ENCODE peak calls at places on chromosomes 13 and 19, in six cellular contexts. One of them, this sample, is unnamed.

GRCh38 chr19:51783373-51783772 is 11.6 kb upstream of the FPR3 start:
- DNase-seq in psoas muscle: no peak
- DNase-seq in NCI-H1694 treated with DMSO at 0.1 percent for 48 hours: peak
- DNase-seq in omental fat pad: no peak
- DNase-seq in stimulated activated CD4-positive, alpha-beta T cell treated with anti-CD3 and anti-CD28 coated beads, Interleukin-4, amount 100 ng/mL, for 24 hours: no peak
- DNase-seq in right atrium auricular region: no peak
- DNase-seq in this sample: no peak

GRCh38 chr13:23723463-23723862 is 153.3 kb downstream of the TNFRSF19 start:
- DNase-seq in psoas muscle: no peak
- DNase-seq in NCI-H1694 treated with DMSO at 0.1 percent for 48 hours: no peak
- DNase-seq in omental fat pad: no peak
- DNase-seq in stimulated activated CD4-positive, alpha-beta T cell treated with anti-CD3 and anti-CD28 coated beads, Interleukin-4, amount 100 ng/mL, for 24 hours: no peak
- DNase-seq in right atrium auricular region: no peak
- DNase-seq in this sample: no peak

GRCh38 chr19:57888107-57888493 is 737 bp downstream of the ZNF814 start:
- DNase-seq in psoas muscle: no peak
- DNase-seq in NCI-H1694 treated with DMSO at 0.1 percent for 48 hours: no peak
- DNase-seq in omental fat pad: no peak
- DNase-seq in stimulated activated CD4-positive, alpha-beta T cell treated with anti-CD3 and anti-CD28 coated beads, Interleukin-4, amount 100 ng/mL, for 24 hours: no peak
- DNase-seq in right atrium auricular region: no peak
- DNase-seq in this sample: no peak

GRCh38 chr13:56755181-56755580 is 385.5 kb upstream of the PRR20A start:
- DNase-seq in psoas muscle: no peak
- DNase-seq in NCI-H1694 treated with DMSO at 0.1 percent for 48 hours: no peak
- DNase-seq in omental fat pad: no peak
- DNase-seq in stimulated activated CD4-positive, alpha-beta T cell treated with anti-CD3 and anti-CD28 coated beads, Interleukin-4, amount 100 ng/mL, for 24 hours: no peak
- DNase-seq in right atrium auricular region: no peak
- DNase-seq in this sample: no peak

GRCh38 chr19:49056101-49056901 is 1.2 kb downstream of the CGB7 start:
- DNase-seq in psoas muscle: peak
- DNase-seq in NCI-H1694 treated with DMSO at 0.1 percent for 48 hours: no peak
- DNase-seq in omental fat pad: no peak
- DNase-seq in stimulated activated CD4-positive, alpha-beta T cell treated with anti-CD3 and anti-CD28 coated beads, Interleukin-4, amount 100 ng/mL, for 24 hours: peak
- DNase-seq in right atrium auricular region: no peak
- DNase-seq in this sample: peak

GRCh38 chr19:39197808-39198207 is 1.0 kb downstream of the NCCRP1 start:
- DNase-seq in psoas muscle: no peak
- DNase-seq in NCI-H1694 treated with DMSO at 0.1 percent for 48 hours: no peak
- DNase-seq in omental fat pad: no peak
- DNase-seq in stimulated activated CD4-positive, alpha-beta T cell treated with anti-CD3 and anti-CD28 coated beads, Interleukin-4, amount 100 ng/mL, for 24 hours: no peak
- DNase-seq in right atrium auricular region: no peak
- DNase-seq in this sample: no peak

GRCh38 chr19:55958356-55958755 is 10.7 kb downstream of the NLRP8 start:
- DNase-seq in psoas muscle: no peak
- DNase-seq in NCI-H1694 treated with DMSO at 0.1 percent for 48 hours: no peak
- DNase-seq in omental fat pad: no peak
- DNase-seq in stimulated activated CD4-positive, alpha-beta T cell treated with anti-CD3 and anti-CD28 coated beads, Interleukin-4, amount 100 ng/mL, for 24 hours: no peak
- DNase-seq in right atrium auricular region: no peak
- DNase-seq in this sample: no peak

GRCh38 chr19:9939301-9939913 is 3.1 kb upstream of the OLFM2 start:
- DNase-seq in psoas muscle: no peak
- DNase-seq in NCI-H1694 treated with DMSO at 0.1 percent for 48 hours: no peak
- DNase-seq in omental fat pad: no peak
- DNase-seq in stimulated activated CD4-positive, alpha-beta T cell treated with anti-CD3 and anti-CD28 coated beads, Interleukin-4, amount 100 ng/mL, for 24 hours: no peak
- DNase-seq in right atrium auricular region: no peak
- DNase-seq in this sample: no peak

GRCh38 chr13:74270018-74270417 is 135.8 kb upstream of the KLF12 start:
- DNase-seq in psoas muscle: no peak
- DNase-seq in NCI-H1694 treated with DMSO at 0.1 percent for 48 hours: no peak
- DNase-seq in omental fat pad: no peak
- DNase-seq in stimulated activated CD4-positive, alpha-beta T cell treated with anti-CD3 and anti-CD28 coated beads, Interleukin-4, amount 100 ng/mL, for 24 hours: no peak
- DNase-seq in right atrium auricular region: no peak
- DNase-seq in this sample: no peak

GRCh38 chr19:38264486-38265212 is at the start of gene SPINT2:
- DNase-seq in psoas muscle: peak
- DNase-seq in NCI-H1694 treated with DMSO at 0.1 percent for 48 hours: no peak
- DNase-seq in omental fat pad: no peak
- DNase-seq in stimulated activated CD4-positive, alpha-beta T cell treated with anti-CD3 and anti-CD28 coated beads, Interleukin-4, amount 100 ng/mL, for 24 hours: peak
- DNase-seq in right atrium auricular region: no peak
- DNase-seq in this sample: no peak

GRCh38 chr13:20673711-20674110 is 29.8 kb upstream of the IL17D start:
- DNase-seq in psoas muscle: no peak
- DNase-seq in NCI-H1694 treated with DMSO at 0.1 percent for 48 hours: no peak
- DNase-seq in omental fat pad: no peak
- DNase-seq in stimulated activated CD4-positive, alpha-beta T cell treated with anti-CD3 and anti-CD28 coated beads, Interleukin-4, amount 100 ng/mL, for 24 hours: no peak
- DNase-seq in right atrium auricular region: no peak
- DNase-seq in this sample: no peak

GRCh38 chr19:38047641-38048040 is 140.6 kb downstream of the SIPA1L3 start:
- DNase-seq in psoas muscle: no peak
- DNase-seq in NCI-H1694 treated with DMSO at 0.1 percent for 48 hours: no peak
- DNase-seq in omental fat pad: no peak
- DNase-seq in stimulated activated CD4-positive, alpha-beta T cell treated with anti-CD3 and anti-CD28 coated beads, Interleukin-4, amount 100 ng/mL, for 24 hours: peak
- DNase-seq in right atrium auricular region: no peak
- DNase-seq in this sample: no peak

GRCh38 chr13:74891610-74892009 is 590.4 kb downstream of the TBC1D4 start:
- DNase-seq in psoas muscle: no peak
- DNase-seq in NCI-H1694 treated with DMSO at 0.1 percent for 48 hours: no peak
- DNase-seq in omental fat pad: no peak
- DNase-seq in stimulated activated CD4-positive, alpha-beta T cell treated with anti-CD3 and anti-CD28 coated beads, Interleukin-4, amount 100 ng/mL, for 24 hours: no peak
- DNase-seq in right atrium auricular region: no peak
- DNase-seq in this sample: no peak

GRCh38 chr13:24670927-24671326 is 9.3 kb upstream of the ATP12A start:
- DNase-seq in psoas muscle: no peak
- DNase-seq in NCI-H1694 treated with DMSO at 0.1 percent for 48 hours: no peak
- DNase-seq in omental fat pad: no peak
- DNase-seq in stimulated activated CD4-positive, alpha-beta T cell treated with anti-CD3 and anti-CD28 coated beads, Interleukin-4, amount 100 ng/mL, for 24 hours: no peak
- DNase-seq in right atrium auricular region: no peak
- DNase-seq in this sample: no peak

GRCh38 chr13:48727252-48728011 is 73.7 kb downstream of the CYSLTR2 start:
- DNase-seq in psoas muscle: no peak
- DNase-seq in NCI-H1694 treated with DMSO at 0.1 percent for 48 hours: no peak
- DNase-seq in omental fat pad: no peak
- DNase-seq in stimulated activated CD4-positive, alpha-beta T cell treated with anti-CD3 and anti-CD28 coated beads, Interleukin-4, amount 100 ng/mL, for 24 hours: no peak
- DNase-seq in right atrium auricular region: no peak
- DNase-seq in this sample: peak

GRCh38 chr19:45103200-45103624 is 10.2 kb downstream of the PPP1R37 start:
- DNase-seq in psoas muscle: no peak
- DNase-seq in NCI-H1694 treated with DMSO at 0.1 percent for 48 hours: peak
- DNase-seq in omental fat pad: no peak
- DNase-seq in stimulated activated CD4-positive, alpha-beta T cell treated with anti-CD3 and anti-CD28 coated beads, Interleukin-4, amount 100 ng/mL, for 24 hours: peak
- DNase-seq in right atrium auricular region: no peak
- DNase-seq in this sample: no peak

GRCh38 chr13:91313103-91313502 is 34.4 kb upstream of the MIR17HG start:
- DNase-seq in psoas muscle: no peak
- DNase-seq in NCI-H1694 treated with DMSO at 0.1 percent for 48 hours: no peak
- DNase-seq in omental fat pad: no peak
- DNase-seq in stimulated activated CD4-positive, alpha-beta T cell treated with anti-CD3 and anti-CD28 coated beads, Interleukin-4, amount 100 ng/mL, for 24 hours: peak
- DNase-seq in right atrium auricular region: no peak
- DNase-seq in this sample: no peak

GRCh38 chr19:928471-929259 is 2.8 kb downstream of the ARID3A start:
- DNase-seq in psoas muscle: no peak
- DNase-seq in NCI-H1694 treated with DMSO at 0.1 percent for 48 hours: no peak
- DNase-seq in omental fat pad: no peak
- DNase-seq in stimulated activated CD4-positive, alpha-beta T cell treated with anti-CD3 and anti-CD28 coated beads, Interleukin-4, amount 100 ng/mL, for 24 hours: no peak
- DNase-seq in right atrium auricular region: no peak
- DNase-seq in this sample: no peak

This sample was measured in right cardiac atrium.